ENCODE peak calls at places on chromosomes 4 and X, in nine cellular contexts. Q is fibroblast of the aortic adventitia, S is nephron progenitor cell, G is GM12864, H is endothelial cell, V is A549, Z is GM23338, D is suprapubic skin, U is transverse colon. K is an unnamed sample.

GRCh38 chr4:122156819-122157218 is 4.7 kb downstream of the BLTP1 start:
- DNase-seq in Q (no peak), S (no peak), G (no peak), H (no peak), V (no peak), Z (no peak), D (no peak), U (no peak), K (no peak)

GRCh38 chr4:121340247-121340646 is 40.6 kb downstream of the QRFPR start:
- DNase-seq in Q (no peak), S (no peak), G (no peak), H (no peak), V (no peak), Z (no peak), D (no peak), U (no peak), K (no peak)

GRCh38 chr4:86586160-86586572 is 7.9 kb upstream of the PTPN13 start:
- DNase-seq in Q (peak; percentile 43), S (no peak), G (no peak), H (no peak), V (peak; percentile 7), Z (peak; percentile 57), D (no peak), U (no peak), K (no peak)

GRCh38 chr4:14749910-14750309 is 252.4 kb upstream of the CPEB2 start:
- DNase-seq in Q (peak; percentile 14), S (no peak), G (no peak), H (no peak), V (peak; percentile 44), Z (peak; percentile 30), D (no peak), U (peak; percentile 28), K (no peak)

GRCh38 chrX:136328933-136329332 is 28.2 kb downstream of the ADGRG4 start:
- DNase-seq in Q (no peak), S (no peak), G (no peak), H (no peak), V (no peak), Z (no peak), D (no peak), U (no peak), K (no peak)

GRCh38 chr4:27239651-27240050 is 379.0 kb downstream of the STIM2 start:
- DNase-seq in Q (peak; percentile 76), S (no peak), G (no peak), H (no peak), V (no peak), Z (no peak), D (no peak), U (no peak), K (no peak)

GRCh38 chr4:118270492-118270891 is 82.3 kb downstream of the PRSS12 start:
- DNase-seq in Q (peak; percentile 77), S (no peak), G (no peak), H (no peak), V (peak; percentile 43), Z (peak; percentile 78), D (no peak), U (no peak), K (no peak)

GRCh38 chrX:12956704-12957541 is 18.0 kb upstream of the TMSB4X start:
- DNase-seq in Q (peak; percentile 43), S (no peak), G (no peak), H (no peak), V (peak; percentile 67), Z (peak; percentile 41), D (no peak), U (no peak), K (no peak)

DNA sequence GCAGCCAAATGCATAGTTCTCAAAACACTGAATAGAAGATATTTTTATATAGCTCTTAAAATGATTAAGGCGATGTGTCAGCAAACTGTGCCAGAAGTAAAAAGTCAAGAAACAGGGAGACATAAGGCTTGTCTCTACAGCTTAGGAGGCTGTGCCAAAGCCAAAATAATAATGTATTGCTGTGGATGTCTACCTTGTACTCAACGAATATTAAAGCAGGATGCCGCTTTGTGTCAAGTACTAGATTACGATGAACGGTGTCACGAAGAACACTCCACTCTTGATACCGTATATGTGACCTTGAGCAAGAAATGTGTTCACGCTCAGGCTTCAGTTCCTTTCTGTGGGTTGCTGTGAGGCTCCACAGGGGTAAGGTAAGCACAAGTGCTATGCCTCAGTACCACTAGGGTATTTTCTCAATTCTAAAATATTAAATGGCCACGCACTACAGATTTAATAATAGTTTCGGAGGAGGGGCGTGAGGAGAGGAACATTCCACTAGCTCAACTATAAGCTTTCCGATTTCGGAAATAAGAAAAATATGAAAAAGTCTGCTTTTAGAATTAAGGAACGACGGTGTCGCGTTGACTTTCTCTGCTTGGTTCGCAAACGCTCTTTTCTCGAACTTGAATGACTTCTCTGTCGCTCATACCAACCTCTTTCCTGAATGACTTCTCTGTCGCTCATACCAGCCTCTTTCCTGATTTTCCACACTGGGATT is 679 bp upstream of the SCOC start:
- DNase-seq in Q (peak; percentile 32), S (no peak), G (peak; percentile 51), H (no peak), V (peak; percentile 16), Z (peak; percentile 10), D (no peak), U (peak; percentile 22), K (no peak)
- TF ChIP-seq CTCF in Q (peak; percentile 32), S (no peak), G (peak; percentile 31), H (no peak), V (no peak), Z (no peak), D (no peak), U (peak; percentile 20), K (peak; percentile 75)

GRCh38 chr4:156794863-156795262 is 176.7 kb downstream of the PDGFC start:
- DNase-seq in Q (no peak), S (no peak), G (no peak), H (no peak), V (no peak), Z (no peak), D (no peak), U (no peak), K (no peak)
- TF ChIP-seq CTCF in Q (no peak), S (no peak), G (no peak), H (no peak), V (no peak), Z (no peak), D (no peak), U (no peak), K (no peak)

DNA sequence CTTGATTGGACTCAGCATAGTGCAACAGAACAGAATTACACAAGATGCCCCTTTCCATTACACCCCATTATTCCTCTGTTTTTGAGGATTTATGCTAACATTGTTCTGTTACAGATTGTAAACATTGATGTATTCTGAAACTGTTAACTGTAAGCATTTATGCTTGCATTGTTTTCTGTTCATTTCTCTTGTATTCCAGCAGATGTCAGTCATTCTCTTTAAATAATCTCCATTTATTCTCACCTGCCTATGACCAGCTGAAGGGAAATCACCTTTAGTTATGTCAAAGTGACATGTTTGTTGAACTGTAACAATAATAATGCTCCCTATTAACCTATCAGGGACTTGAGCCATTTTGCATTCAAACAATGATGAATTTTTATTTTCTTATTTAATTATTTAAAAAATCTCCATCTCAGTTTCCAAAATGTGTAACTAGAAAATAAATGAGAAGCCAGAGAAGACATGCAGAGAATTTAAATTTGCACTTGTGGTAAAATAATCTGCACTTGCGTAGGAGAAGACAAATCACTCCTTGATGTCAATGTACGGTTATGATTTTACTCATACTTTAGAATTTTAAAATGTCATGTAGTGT is 58.0 kb downstream of the SPCS3 start:
- DNase-seq in Q (peak; percentile 53), S (no peak), G (no peak), H (no peak), V (peak; percentile 47), Z (peak; percentile 27), D (no peak), U (no peak), K (no peak)
- TF ChIP-seq CTCF in Q (peak; percentile 54), S (peak; percentile 49), G (peak; percentile 32), H (peak; percentile 28), V (peak; percentile 69), Z (peak; percentile 65), D (no peak), U (peak; percentile 6), K (peak; percentile 75)

GRCh38 chrX:110399497-110399896 is 40.8 kb downstream of the RTL9 start:
- DNase-seq in Q (no peak), S (no peak), G (no peak), H (no peak), V (no peak), Z (no peak), D (no peak), U (no peak), K (no peak)

GRCh38 chrX:110402091-110402854 is 43.6 kb downstream of the RTL9 start:
- DNase-seq in Q (peak; percentile 80), S (no peak), G (no peak), H (no peak), V (peak; percentile 66), Z (peak; percentile 33), D (no peak), U (no peak), K (no peak)

GRCh38 chrX:110403436-110403835 is 44.8 kb downstream of the RTL9 start:
- DNase-seq in Q (no peak), S (no peak), G (no peak), H (no peak), V (no peak), Z (no peak), D (no peak), U (no peak), K (no peak)

GRCh38 chrX:110402855-110403230 is 44.2 kb downstream of the RTL9 start:
- DNase-seq in Q (peak; percentile 57), S (no peak), G (no peak), H (no peak), V (peak; percentile 33), Z (no peak), D (no peak), U (no peak), K (no peak)

GRCh38 chrX:110401142-110401541 is 42.5 kb downstream of the RTL9 start:
- DNase-seq in Q (no peak), S (no peak), G (no peak), H (no peak), V (peak; percentile 34), Z (no peak), D (no peak), U (no peak), K (no peak)
- TF ChIP-seq CTCF in Q (no peak), S (no peak), G (peak; percentile 30), H (no peak), V (no peak), Z (no peak), D (no peak), U (no peak), K (no peak)

K was measured in type B pancreatic cell.